ENCODE peak calls at places on chromosomes 13 and 19, in six cellular contexts. X is left ventricle myocardium inferior; J is uterus; O is cardiac muscle cell; L is CD8-positive, alpha-beta memory T cell; T is right lobe of liver. D is an unnamed sample. For H3K4me1, the result is how much of the 10 kb centered on the place peaks cover.

GRCh38 chr19:1027020-1027952 is 878 bp downstream of the CNN2 start:
- DNase-seq in X (peak), J (no peak), O (peak), L (peak), T (no peak), D (no peak)

GRCh38 chr13:77143325-77143907 is 116.5 kb upstream of the FBXL3 start:
- DNase-seq in X (no peak), J (no peak), O (peak), L (no peak), T (no peak), D (no peak)

GRCh38 chr13:102878491-102878890 is 32.7 kb downstream of the ERCC5 start:
- DNase-seq in X (no peak), J (no peak), O (peak), L (no peak), T (no peak), D (no peak)

GRCh38 chr13:75704194-75704941 is 68.2 kb downstream of the LMO7 start:
- DNase-seq in X (no peak), J (no peak), O (peak), L (no peak), T (no peak), D (no peak)

GRCh38 chr13:30978981-30979956 is 46.8 kb downstream of the TEX26 start:
- DNase-seq in X (no peak), J (no peak), O (peak), L (peak), T (no peak), D (peak)

GRCh38 chr13:42707003-42707402 is 74.4 kb upstream of the FAM216B start:
- DNase-seq in X (no peak), J (no peak), O (peak), L (no peak), T (no peak), D (no peak)

GRCh38 chr19:7418575-7418974 is 69.8 kb downstream of the ARHGEF18 start:
- DNase-seq in X (no peak), J (no peak), O (no peak), L (no peak), T (no peak), D (no peak)

GRCh38 chr13:109175666-109176065 is 546.3 kb downstream of the MYO16 start:
- DNase-seq in X (no peak), J (no peak), O (no peak), L (no peak), T (no peak), D (no peak)

GRCh38 chr19:11173516-11174155 is 18.1 kb upstream of the SPC24 start:
- DNase-seq in X (no peak), J (no peak), O (no peak), L (no peak), T (no peak), D (no peak)

GRCh38 chr13:33678906-33679657 is 138.9 kb upstream of the RFC3 start:
- DNase-seq in X (peak), J (peak), O (peak), L (peak), T (peak), D (no peak)

GRCh38 chr13:33677215-33677614 is 140.7 kb upstream of the RFC3 start:
- DNase-seq in X (no peak), J (no peak), O (no peak), L (no peak), T (no peak), D (no peak)

GRCh38 chr13:33678084-33678483 is 139.9 kb upstream of the RFC3 start:
- DNase-seq in X (no peak), J (no peak), O (no peak), L (no peak), T (no peak), D (no peak)

GRCh38 chr13:33676700-33677048 is 141.3 kb upstream of the RFC3 start:
- DNase-seq in X (peak), J (peak), O (peak), L (no peak), T (peak), D (no peak)

GRCh38 chr13:33676045-33676699 is 141.8 kb upstream of the RFC3 start:
- DNase-seq in X (no peak), J (no peak), O (peak), L (no peak), T (peak), D (no peak)
- H3K4me1 ChIP-seq in X (under half), J (under half), O (under half), L (under half), T (under half), D (under half)

GRCh38 chr19:37983153-37983552 is 76.1 kb downstream of the SIPA1L3 start:
- DNase-seq in X (no peak), J (no peak), O (no peak), L (no peak), T (no peak), D (no peak)
- H3K4me1 ChIP-seq in X (under half), J (under half), O (under half), L (under half), T (under half), D (half or more)

GRCh38 chr13:63455938-63456337 is 2040.3 kb upstream of the PCDH20 start:
- DNase-seq in X (no peak), J (no peak), O (peak), L (no peak), T (no peak), D (no peak)
- H3K4me1 ChIP-seq in X (under half), J (under half), O (under half), L (under half), T (under half), D (under half)

DNA sequence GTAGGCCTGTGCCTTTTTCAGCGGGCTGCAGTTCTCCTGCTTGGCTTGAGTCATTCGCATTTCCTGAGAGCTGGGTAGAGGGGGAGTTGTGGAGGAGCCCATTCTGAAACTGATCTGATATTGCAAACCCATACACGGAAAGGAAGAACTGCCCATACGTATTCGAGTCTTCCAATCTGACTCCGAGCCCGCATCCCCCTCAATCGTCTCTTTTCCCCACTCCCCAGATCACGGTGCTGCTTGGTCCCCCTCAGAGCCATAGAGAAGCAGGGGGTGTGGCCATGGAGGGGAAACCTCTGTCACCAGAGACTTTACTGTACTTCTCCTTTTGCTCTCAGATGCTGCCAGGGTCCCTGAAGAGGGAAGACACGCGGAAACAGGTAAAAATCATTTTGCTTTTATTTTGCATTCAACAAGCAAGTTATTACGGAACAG is at the start of gene CD22:
- DNase-seq in X (no peak), J (no peak), O (no peak), L (no peak), T (no peak), D (no peak)
- H3K4me1 ChIP-seq in X (under half), J (under half), O (under half), L (under half), T (under half), D (under half)

DNA sequence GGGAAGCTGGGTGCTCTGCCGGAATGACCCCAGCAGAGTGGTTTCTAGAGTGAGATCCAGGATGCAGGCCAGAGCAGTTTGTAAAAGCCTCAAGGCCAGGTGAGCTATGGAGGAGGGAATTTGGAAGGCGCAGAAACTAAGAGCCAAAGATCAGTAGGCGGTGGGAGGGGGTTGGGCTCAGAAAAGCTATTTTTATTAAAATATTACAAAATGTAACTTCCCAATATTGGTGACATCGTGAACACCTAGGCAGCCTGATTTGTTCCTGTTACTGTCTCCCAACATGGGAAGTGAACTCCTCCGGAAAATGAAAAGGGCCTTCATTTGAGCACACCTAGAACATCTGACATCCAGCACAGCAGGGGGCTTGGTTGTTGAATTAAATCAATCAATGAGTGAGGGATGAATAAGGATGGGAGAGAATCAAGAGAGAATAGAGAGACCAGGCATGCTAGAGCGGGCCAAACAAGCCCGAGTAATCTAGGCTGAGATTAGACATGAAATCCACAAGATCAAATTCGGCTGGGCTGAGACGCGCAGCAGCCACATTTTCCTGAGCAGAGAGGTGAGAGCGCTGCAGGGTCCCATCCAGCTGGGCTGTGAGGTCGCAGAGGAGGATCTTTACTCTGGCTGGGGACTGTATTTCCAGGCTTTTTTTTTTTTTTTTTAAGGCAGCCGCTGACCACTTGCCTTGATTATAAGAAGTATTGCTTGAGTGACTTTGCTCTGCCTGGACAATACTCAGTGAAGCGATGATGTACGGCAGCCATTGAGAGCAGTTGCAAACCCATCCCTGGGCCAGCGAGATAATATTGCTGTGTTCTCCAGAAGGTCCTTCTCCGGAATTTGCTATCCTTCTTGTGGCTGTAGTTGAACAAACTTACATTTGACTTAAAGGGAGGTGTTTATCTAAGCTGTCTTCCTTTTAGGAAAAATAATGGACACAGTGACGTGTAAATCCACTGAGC is 178.0 kb upstream of the KL start:
- DNase-seq in X (no peak), J (no peak), O (no peak), L (no peak), T (no peak), D (no peak)
- H3K4me1 ChIP-seq in X (under half), J (under half), O (under half), L (under half), T (under half), D (under half)

DNA sequence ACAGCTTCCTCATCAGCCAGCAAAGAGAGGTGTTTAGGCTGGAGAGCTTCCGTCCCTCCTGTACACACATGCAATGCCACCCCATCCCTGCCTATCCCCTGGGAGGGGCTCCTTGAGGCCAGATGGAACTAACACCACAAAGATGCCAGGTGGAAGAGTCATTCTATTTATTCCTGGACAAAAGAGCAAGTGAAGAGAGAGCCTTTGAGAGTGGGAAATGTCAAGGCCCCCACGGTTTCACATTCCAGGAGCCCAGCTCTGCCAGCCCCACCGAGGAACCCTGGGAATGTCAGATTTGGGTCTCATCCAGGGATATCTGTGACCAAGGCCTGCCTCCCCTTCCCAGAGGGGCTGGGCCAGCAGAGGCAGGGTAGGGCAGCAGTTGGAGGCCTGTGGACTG is 30.8 kb upstream of the IGFL1 start:
- DNase-seq in X (no peak), J (no peak), O (no peak), L (no peak), T (no peak), D (no peak)
- H3K4me1 ChIP-seq in X (under half), J (under half), O (under half), L (under half), T (under half), D (half or more)

GRCh38 chr13:26956532-26957142 is 196.1 kb upstream of the GPR12 start:
- DNase-seq in X (no peak), J (no peak), O (no peak), L (no peak), T (no peak), D (no peak)
- H3K4me1 ChIP-seq in X (under half), J (under half), O (under half), L (under half), T (under half), D (under half)

DNA sequence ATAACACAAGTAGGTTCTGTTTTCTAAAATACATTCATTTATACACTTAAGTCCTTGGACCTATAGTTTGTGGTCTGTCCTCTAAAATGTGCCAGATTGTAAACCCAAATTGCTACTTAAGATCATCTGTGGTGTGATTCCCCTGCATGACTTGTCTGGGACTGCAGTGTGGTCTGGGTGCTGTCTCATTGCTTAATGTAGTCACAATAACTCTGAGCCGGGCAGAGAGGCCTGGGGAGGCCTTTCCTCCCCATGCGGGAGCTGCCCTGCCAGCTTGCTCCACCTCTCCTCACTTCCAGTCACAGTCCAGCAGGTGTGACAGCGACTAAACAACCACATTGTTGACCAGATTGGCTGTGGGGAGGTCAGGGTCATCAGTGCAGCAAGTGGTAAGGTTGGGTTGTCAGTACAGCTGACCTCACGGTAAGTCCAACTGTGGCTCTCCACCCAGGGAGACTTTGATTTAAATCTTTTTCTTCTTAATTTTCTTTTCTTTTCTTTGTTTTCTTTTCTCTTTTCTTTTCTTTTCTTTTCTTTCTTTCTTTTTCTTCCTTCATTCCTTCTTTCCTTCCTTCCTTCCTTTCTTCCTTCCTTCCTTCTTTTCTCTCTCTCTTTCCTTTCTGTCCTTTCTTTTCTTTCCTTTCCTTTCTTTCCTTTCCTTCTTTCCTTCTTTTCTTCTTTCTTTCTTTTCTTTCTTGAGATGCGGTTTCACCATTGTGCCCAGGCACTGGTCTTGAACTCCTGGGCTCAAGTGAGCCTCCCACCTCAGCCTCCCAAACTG is 4.4 kb upstream of the TUBA3C start:
- DNase-seq in X (no peak), J (no peak), O (no peak), L (no peak), T (no peak), D (no peak)
- H3K4me1 ChIP-seq in X (under half), J (under half), O (under half), L (under half), T (under half), D (under half)

GRCh38 chr13:110329798-110330461 is 22.8 kb downstream of the COL4A2 start:
- DNase-seq in X (no peak), J (no peak), O (peak), L (no peak), T (no peak), D (no peak)
- H3K4me1 ChIP-seq in X (half or more), J (under half), O (under half), L (under half), T (under half), D (under half)

GRCh38 chr19:39941615-39942507 is 7.4 kb upstream of the FCGBP start:
- DNase-seq in X (no peak), J (no peak), O (peak), L (peak), T (no peak), D (no peak)
- H3K4me1 ChIP-seq in X (under half), J (under half), O (under half), L (half or more), T (under half), D (under half)

D was measured in keratinocyte.